ENCODE peak calls at places on chromosomes 13 and 19, in four cellular contexts. F is esophagus squamous epithelium, I is tibial artery, A is body of pancreas. W is an unnamed sample. For H3K4me1, the result is how much of the 10 kb centered on the place peaks cover.

GRCh38 chr19:1265611-1266115 is 3.5 kb upstream of the CIRBP start:
- DNase-seq in F (no peak), I (peak), A (no peak), W (peak)

GRCh38 chr19:17259118-17259780 is 5.3 kb downstream of the USHBP1 start:
- DNase-seq in F (no peak), I (no peak), A (no peak), W (no peak)

GRCh38 chr19:18478545-18479311 is 40.8 kb upstream of the ISYNA1 start:
- DNase-seq in F (peak), I (peak), A (peak), W (peak)

GRCh38 chr13:73740681-73741080 is 393.5 kb downstream of the KLF12 start:
- DNase-seq in F (no peak), I (no peak), A (no peak), W (no peak)

GRCh38 chr19:5308471-5309437 is 31.9 kb downstream of the PTPRS start:
- DNase-seq in F (no peak), I (peak), A (peak), W (no peak)

GRCh38 chr19:49106648-49107135 is 7.5 kb upstream of the LIN7B start:
- DNase-seq in F (no peak), I (no peak), A (peak), W (peak)

GRCh38 chr19:23665651-23666410 is 21.2 kb downstream of the ZNF675 start:
- DNase-seq in F (no peak), I (no peak), A (no peak), W (no peak)

GRCh38 chr13:40910324-40911050 is 108.6 kb downstream of the ELF1 start:
- DNase-seq in F (no peak), I (no peak), A (no peak), W (no peak)

GRCh38 chr13:25860862-25861261 is 191.0 kb downstream of the SHISA2 start:
- DNase-seq in F (no peak), I (no peak), A (no peak), W (no peak)

GRCh38 chr19:14536926-14537692 is 7.7 kb downstream of the TECR start:
- DNase-seq in F (no peak), I (peak), A (peak), W (peak)

GRCh38 chr13:30422056-30422914 is at the start of gene UBE2L5:
- DNase-seq in F (peak), I (peak), A (peak), W (peak)

GRCh38 chr19:29118384-29118783 is 94.6 kb downstream of the UQCRFS1 start:
- DNase-seq in F (no peak), I (peak), A (no peak), W (no peak)

GRCh38 chr19:35882074-35882832 is 13.9 kb downstream of the APLP1 start:
- DNase-seq in F (no peak), I (no peak), A (peak), W (peak)

GRCh38 chr19:12733369-12733896 is 1.1 kb downstream of the TRIR start:
- DNase-seq in F (no peak), I (no peak), A (no peak), W (no peak)

GRCh38 chr19:9498183-9498902 is at the start of gene ZNF560:
- DNase-seq in F (no peak), I (no peak), A (no peak), W (no peak)

GRCh38 chr13:113178070-113178895 is 19.8 kb downstream of the PROZ start:
- DNase-seq in F (no peak), I (no peak), A (no peak), W (no peak)

GRCh38 chr19:38263696-38264485 is 482 bp upstream of the SPINT2 start:
- DNase-seq in F (no peak), I (no peak), A (peak), W (peak)

DNA sequence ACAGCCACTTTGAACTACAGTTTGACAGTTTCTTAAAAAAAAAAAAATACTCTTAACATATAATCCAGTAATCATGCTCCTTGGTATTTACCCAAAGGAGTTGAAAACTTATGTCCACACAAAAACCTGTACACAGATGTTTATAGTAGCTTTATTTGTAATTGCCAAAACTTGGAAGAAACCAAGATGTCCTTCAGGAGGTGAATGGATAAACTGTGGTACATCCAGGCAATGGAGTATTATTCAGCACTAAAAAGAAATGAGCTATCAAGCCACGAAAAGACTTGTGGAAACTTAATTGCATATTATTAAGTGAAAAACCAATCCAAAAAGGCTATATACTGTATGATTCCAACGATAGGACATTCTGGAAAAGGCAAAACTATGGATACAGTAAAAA is 44.9 kb downstream of the RCBTB2 start:
- DNase-seq in F (no peak), I (no peak), A (no peak), W (no peak)
- H3K4me1 ChIP-seq in F (under half), I (under half), A (under half), W (under half)

DNA sequence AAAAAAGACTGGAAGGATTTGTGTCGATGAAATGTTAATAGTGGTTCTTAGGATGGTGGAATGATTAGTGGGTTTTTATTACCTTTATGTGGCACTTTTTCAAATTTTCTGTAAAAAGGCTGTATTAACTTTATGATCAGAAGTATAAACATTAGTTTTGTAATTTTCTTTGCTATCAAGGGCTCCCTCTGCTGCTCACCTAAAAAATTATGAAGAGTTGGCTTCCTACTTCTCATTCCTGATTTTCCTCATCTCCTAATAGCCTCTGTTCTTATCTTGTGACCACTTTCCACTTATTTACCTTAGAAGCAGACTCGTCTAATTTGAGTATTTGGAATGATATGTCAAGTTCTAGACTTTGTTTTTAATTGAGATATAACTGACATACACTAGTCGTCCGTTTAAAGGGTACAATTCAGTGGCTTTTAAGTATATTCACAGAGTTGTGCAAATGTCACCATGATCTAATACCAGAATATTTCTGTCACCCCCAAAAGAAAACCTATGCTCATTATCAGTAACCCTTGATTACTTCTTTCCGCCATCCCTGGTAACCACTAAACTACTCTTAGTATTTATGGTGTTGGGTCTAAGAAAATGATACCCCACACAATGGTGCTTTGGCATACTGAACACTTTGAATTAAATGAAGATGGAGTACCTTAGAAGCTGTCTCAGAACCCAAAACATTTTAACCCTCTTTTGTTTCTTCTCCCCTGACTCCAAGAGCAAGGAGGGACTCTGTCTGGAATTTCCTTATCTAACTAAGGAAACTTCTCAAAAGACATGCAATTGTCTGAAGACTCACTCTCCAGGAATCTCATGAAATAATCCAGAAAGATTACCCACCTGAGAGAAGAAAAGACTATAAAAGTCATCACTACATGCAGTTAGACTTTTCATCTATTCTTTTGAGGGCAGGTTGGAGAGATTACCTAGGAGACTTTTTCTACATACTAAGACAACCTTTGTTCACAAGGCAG is 311.3 kb downstream of the DLEU7 start:
- DNase-seq in F (no peak), I (no peak), A (no peak), W (no peak)
- TF ChIP-seq CTCF in F (peak), I (peak), A (peak), W (peak)

GRCh38 chr13:23504188-23504587 is 66.0 kb upstream of the TNFRSF19 start:
- DNase-seq in F (no peak), I (no peak), A (no peak), W (no peak)

GRCh38 chr13:23505007-23505406 is 65.2 kb upstream of the TNFRSF19 start:
- DNase-seq in F (no peak), I (no peak), A (no peak), W (no peak)

GRCh38 chr13:23506071-23506820 is 64.0 kb upstream of the TNFRSF19 start:
- DNase-seq in F (no peak), I (no peak), A (no peak), W (no peak)

GRCh38 chr13:23509781-23510543 is 60.2 kb upstream of the TNFRSF19 start:
- DNase-seq in F (no peak), I (no peak), A (no peak), W (no peak)

GRCh38 chr13:23506821-23507210 is 63.4 kb upstream of the TNFRSF19 start:
- DNase-seq in F (no peak), I (no peak), A (no peak), W (no peak)
- H3K4me3 ChIP-seq in F (no peak), I (no peak), A (no peak), W (no peak)

GRCh38 chr19:57807541-57807940 is 7.2 kb downstream of the ZNF552 start:
- DNase-seq in F (no peak), I (no peak), A (no peak), W (no peak)

GRCh38 chr19:57803594-57804325 is 11.0 kb downstream of the ZNF552 start:
- DNase-seq in F (no peak), I (no peak), A (no peak), W (no peak)

GRCh38 chr19:57800696-57801095 is 14.0 kb downstream of the ZNF552 start:
- DNase-seq in F (no peak), I (no peak), A (no peak), W (no peak)

GRCh38 chr19:57803265-57803593 is 11.5 kb downstream of the ZNF552 start:
- DNase-seq in F (no peak), I (no peak), A (no peak), W (no peak)

DNA sequence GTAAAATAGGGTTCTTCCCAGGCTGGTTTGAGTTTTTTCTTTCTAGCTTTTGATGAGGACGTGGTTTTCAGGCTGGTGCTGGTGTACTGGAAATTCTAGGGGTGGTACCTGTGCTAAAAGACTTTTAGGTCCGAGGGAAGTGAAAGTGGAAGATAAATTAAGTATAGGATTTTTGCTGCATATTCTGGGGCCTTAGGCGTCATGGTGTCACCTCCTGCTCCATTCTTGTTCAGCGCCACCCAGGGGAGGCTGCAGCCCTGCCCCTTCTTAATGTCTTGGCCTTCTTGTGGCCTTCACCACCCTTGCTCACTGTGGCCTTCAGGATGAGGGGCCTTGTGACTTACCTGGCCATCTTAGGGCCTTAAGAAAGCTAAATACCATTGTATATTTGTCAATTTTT is 12.4 kb downstream of the ZNF552 start:
- DNase-seq in F (no peak), I (no peak), A (no peak), W (no peak)
- H3K4me1 ChIP-seq in F (under half), I (under half), A (under half), W (under half)

GRCh38 chr19:33233056-33233873 is 7.6 kb upstream of the SLC7A10 start:
- DNase-seq in F (no peak), I (no peak), A (no peak), W (no peak)
- TF ChIP-seq CTCF in F (no peak), I (no peak), A (no peak), W (no peak)

W was measured in adrenal gland.